ENCODE peak calls at places on chromosomes 6 and 20, in seven cellular contexts. J is stomach, Y is epithelial cell of esophagus, U is pancreas, X is skeletal muscle cell, G is prostate gland, R is heart right ventricle. E is an unnamed sample.
A peak's percentile ranks its signal among the peaks of the same experiment; 100 is the strongest.

GRCh38 chr20:63082308-63082938 is 75.7 kb upstream of the BHLHE23 start:
- DNase-seq in U (peak; percentile 27), J (peak; percentile 39), R (peak; percentile 54), G (no peak), X (no peak), Y (peak; percentile 31), E (peak; percentile 62)

GRCh38 chr20:23653400-23653938 is 15.7 kb upstream of the CST3 start:
- DNase-seq in X (no peak), R (no peak), G (no peak), U (no peak), J (no peak), Y (no peak), E (no peak)

GRCh38 chr6:110859335-110859792 is 15.2 kb upstream of the AMD1 start:
- DNase-seq in U (no peak), R (peak; percentile 22), G (no peak), X (no peak), J (no peak), Y (no peak), E (no peak)

GRCh38 chr6:15088904-15089568 is 156.8 kb upstream of the JARID2 start:
- DNase-seq in G (no peak), U (no peak), J (no peak), R (no peak), X (no peak), Y (no peak), E (no peak)

GRCh38 chr6:13573669-13574110 is 711 bp upstream of the SIRT5 start:
- DNase-seq in J (peak; percentile 35), G (peak; percentile 13), X (no peak), Y (peak; percentile 58), R (peak; percentile 28), U (peak; percentile 43), E (peak; percentile 60)

GRCh38 chr6:125787791-125788190 is 3.0 kb upstream of the NCOA7 start:
- DNase-seq in R (no peak), G (no peak), U (no peak), Y (peak; percentile 27), J (peak; percentile 37), X (no peak), E (peak; percentile 16)

GRCh38 chr6:170134077-170135040 is 156.5 kb downstream of the DLL1 start:
- DNase-seq in R (peak; percentile 58), Y (no peak), J (peak; percentile 70), X (no peak), G (no peak), U (peak; percentile 58), E (no peak)

GRCh38 chr6:122071950-122072647 is 327.4 kb upstream of the HSF2 start:
- DNase-seq in G (no peak), R (peak; percentile 36), U (no peak), Y (no peak), X (no peak), J (no peak), E (no peak)

GRCh38 chr20:38144608-38145093 is 20.4 kb downstream of the TGM2 start:
- DNase-seq in J (no peak), G (no peak), R (no peak), U (no peak), Y (no peak), X (no peak), E (no peak)

GRCh38 chr6:105482227-105482839 is 79.5 kb upstream of the PREP start:
- DNase-seq in R (peak; percentile 58), X (peak; percentile 82), G (no peak), J (peak; percentile 36), U (no peak), Y (peak; percentile 29), E (peak; percentile 53)

GRCh38 chr6:111711476-111711875 is 105.8 kb upstream of the TRAF3IP2 start:
- DNase-seq in G (no peak), X (no peak), J (peak; percentile 53), U (no peak), Y (no peak), R (peak; percentile 64), E (peak; percentile 60)

GRCh38 chr6:158021376-158021775 is 39.7 kb downstream of the SYNJ2 start:
- DNase-seq in R (no peak), J (no peak), X (no peak), G (no peak), Y (no peak), U (no peak), E (no peak)

GRCh38 chr6:75272145-75272840 is 12.3 kb downstream of the TMEM30A start:
- DNase-seq in U (peak; percentile 25), X (peak; percentile 71), R (no peak), J (no peak), Y (peak; percentile 87), G (no peak), E (no peak)

GRCh38 chr6:33116417-33116816 is 40.6 kb downstream of the HLA-DPB1 start:
- DNase-seq in U (no peak), G (no peak), R (no peak), X (no peak), J (no peak), Y (no peak), E (no peak)

GRCh38 chr6:25482996-25483395 is 169.0 kb upstream of the SCGN start:
- DNase-seq in G (no peak), J (peak; percentile 35), R (no peak), U (no peak), X (no peak), Y (no peak), E (no peak)

DNA sequence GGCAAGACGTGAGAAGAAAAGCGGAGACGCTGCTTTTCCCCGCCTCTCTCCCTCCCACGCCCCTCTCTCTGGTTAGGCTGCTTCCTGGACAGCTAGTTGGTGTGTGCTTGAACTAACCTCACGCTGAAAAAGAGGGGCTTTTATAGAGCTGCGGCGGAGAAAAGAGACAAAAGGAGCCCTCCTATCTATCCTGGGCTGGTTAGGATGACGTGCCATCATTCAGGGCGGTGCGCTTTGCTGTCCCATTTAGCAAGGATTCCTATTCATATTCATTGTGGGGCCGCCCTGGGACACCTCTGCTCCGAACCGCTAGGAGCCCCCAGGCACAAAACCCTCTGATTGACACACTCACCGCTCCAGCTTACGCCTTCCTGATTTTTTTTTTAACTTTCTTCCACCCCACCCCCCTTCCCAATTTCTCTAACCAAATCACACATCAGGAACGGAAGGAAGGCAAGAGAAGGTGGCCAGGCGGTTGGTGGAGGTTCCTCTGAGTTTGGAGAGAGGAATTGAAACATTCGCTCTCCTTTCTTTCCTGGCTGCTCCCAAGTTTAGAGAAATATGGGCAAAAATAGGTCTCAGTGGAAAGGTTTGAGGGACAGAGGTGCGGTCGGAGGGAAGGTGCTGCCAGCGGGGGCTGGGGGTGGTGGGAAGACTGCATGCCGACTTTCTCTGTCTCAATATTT is at the start of gene OLIG3:
- DNase-seq in G (no peak), X (no peak), U (no peak), R (no peak), J (no peak), Y (no peak), E (no peak)
- H3K4me3 ChIP-seq in G (no peak within 1 kb of the TSS), X (no peak within 1 kb of the TSS), U (peak within 1 kb of the TSS; percentile 14), R (no peak within 1 kb of the TSS), J (no peak within 1 kb of the TSS), Y (no peak within 1 kb of the TSS), E (no peak within 1 kb of the TSS)

GRCh38 chr6:41723936-41724637 is 11.3 kb downstream of the TFEB start:
- DNase-seq in G (no peak), Y (no peak), X (no peak), J (no peak), R (no peak), U (no peak), E (peak; percentile 25)
- H3K4me3 ChIP-seq in G (no peak overlapping the region), Y (no peak overlapping the region), X (no peak overlapping the region), J (no peak overlapping the region), R (peak overlapping the region; percentile 15), U (no peak overlapping the region), E (no peak overlapping the region)

GRCh38 chr20:50883856-50884255 is 47.4 kb downstream of the ADNP start:
- DNase-seq in G (no peak), X (no peak), Y (no peak), U (no peak), J (no peak), R (no peak), E (no peak)

GRCh38 chr20:50876063-50876685 is 55.1 kb downstream of the ADNP start:
- DNase-seq in R (no peak), Y (no peak), G (no peak), U (no peak), X (no peak), J (no peak), E (no peak)

GRCh38 chr20:50876816-50877215 is 54.4 kb downstream of the ADNP start:
- DNase-seq in J (no peak), Y (no peak), U (no peak), R (no peak), G (no peak), X (no peak), E (no peak)

GRCh38 chr20:50877232-50877631 is 54.0 kb downstream of the ADNP start:
- DNase-seq in Y (no peak), J (no peak), X (no peak), U (no peak), R (no peak), G (no peak), E (no peak)

GRCh38 chr20:50879649-50880550 is 51.3 kb downstream of the ADNP start:
- DNase-seq in X (no peak), J (no peak), U (no peak), R (no peak), Y (no peak), G (no peak), E (no peak)
- H3K4me3 ChIP-seq in X (no peak overlapping the region), J (no peak overlapping the region), U (no peak overlapping the region), R (no peak overlapping the region), Y (no peak overlapping the region), G (no peak overlapping the region), E (no peak overlapping the region)

GRCh38 chr20:51366155-51366886 is 176.2 kb downstream of the NFATC2 start:
- DNase-seq in Y (peak; percentile 93), J (peak; percentile 39), U (peak; percentile 37), G (no peak), R (peak; percentile 27), X (peak; percentile 100), E (peak; percentile 81)
- H3K4me3 ChIP-seq in Y (no peak overlapping the region), J (no peak overlapping the region), U (no peak overlapping the region), G (no peak overlapping the region), R (no peak overlapping the region), X (no peak overlapping the region), E (no peak overlapping the region)

DNA sequence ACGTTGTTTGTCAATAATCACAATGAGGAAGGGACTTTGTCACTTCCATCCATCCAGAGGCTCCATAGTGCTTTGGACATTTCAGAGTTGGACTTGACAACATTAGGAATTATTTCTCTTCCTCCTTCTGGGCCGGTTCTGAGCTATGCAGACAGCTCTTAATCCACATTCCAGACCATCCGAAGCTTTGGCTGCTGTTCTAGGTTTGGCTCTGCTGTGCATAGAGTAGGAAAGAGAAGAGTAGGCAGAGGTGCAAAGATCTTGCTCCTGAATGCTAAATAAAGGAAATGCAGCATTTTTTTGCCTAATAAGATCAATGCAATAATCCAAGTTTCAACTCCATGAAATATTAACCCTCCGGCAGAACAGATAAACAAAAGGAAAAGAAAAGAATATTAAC is 251.8 kb upstream of the PRND start:
- DNase-seq in X (no peak), Y (no peak), U (no peak), R (no peak), J (no peak), G (no peak), E (no peak)
- H3K4me3 ChIP-seq in X (no peak overlapping the region), Y (no peak overlapping the region), U (no peak overlapping the region), R (no peak overlapping the region), J (no peak overlapping the region), G (no peak overlapping the region), E (no peak overlapping the region)